ENCODE peak calls at places on chromosomes 2 and 18, in six cellular contexts. F, E, N, S, O and G are unnamed samples.

GRCh38 chr2:227545990-227546389 is 52.7 kb upstream of the SCYGR2 start:
- DNase-seq in S (peak; percentile 85), N (no peak), F (no peak), O (no peak), E (no peak), G (no peak)

GRCh38 chr2:72263781-72264060 is 116.1 kb upstream of the CYP26B1 start:
- DNase-seq in S (no peak), N (no peak), E (no peak), O (no peak), F (no peak), G (no peak)

GRCh38 chr2:117127680-117128079 is 686.8 kb upstream of the DDX18 start:
- DNase-seq in F (no peak), N (no peak), S (no peak), O (no peak), E (no peak), G (no peak)

GRCh38 chr2:109046925-109047508 is 58.0 kb upstream of the EDAR start:
- DNase-seq in E (no peak), O (no peak), S (no peak), N (peak; percentile 6), F (no peak), G (no peak)

GRCh38 chr2:105795575-105795934 is 50.8 kb downstream of the NCK2 start:
- DNase-seq in F (no peak), N (no peak), O (no peak), E (no peak), S (no peak), G (no peak)

GRCh38 chr2:159996792-159997546 is 65.4 kb downstream of the PLA2R1 start:
- DNase-seq in O (no peak), N (no peak), F (peak; percentile 73), E (peak; percentile 74), S (no peak), G (no peak)

GRCh38 chr2:112685167-112685884 is 35.5 kb upstream of the NT5DC4 start:
- DNase-seq in S (no peak), E (no peak), N (no peak), O (no peak), F (no peak), G (no peak)

GRCh38 chr2:44126106-44126797 is 42.4 kb upstream of the PPM1B start:
- DNase-seq in O (no peak), S (no peak), F (no peak), N (no peak), E (peak; percentile 6), G (no peak)

GRCh38 chr2:138763971-138764370 is 16.2 kb downstream of the NXPH2 start:
- DNase-seq in N (no peak), O (no peak), S (no peak), F (no peak), E (no peak), G (no peak)

GRCh38 chr2:120899799-120900198 is 164.1 kb downstream of the GLI2 start:
- DNase-seq in O (no peak), E (no peak), N (no peak), F (no peak), S (no peak), G (no peak)

GRCh38 chr18:13813271-13813849 is 10.6 kb upstream of the MC5R start:
- DNase-seq in S (peak; percentile 50), O (peak; percentile 59), F (peak; percentile 68), N (peak; percentile 50), E (peak; percentile 54), G (peak; percentile 35)

GRCh38 chr18:13061630-13062189 is 70.5 kb downstream of the CEP192 start:
- DNase-seq in S (no peak), O (no peak), N (no peak), F (no peak), E (no peak), G (no peak)